ENCODE peak calls at places on chromosomes 5 and 9, in six cellular contexts. G, Z, M, V, A and C are unnamed samples.

GRCh38 chr9:99918134-99918533 is 11.7 kb downstream of the STX17 start:
- DNase-seq in Z (no peak), G (no peak), M (no peak), V (no peak), A (no peak), C (no peak)

GRCh38 chr5:61823796-61824195 is 482.2 kb upstream of the KIF2A start:
- DNase-seq in G (no peak), M (no peak), Z (no peak), V (no peak), A (no peak), C (no peak)

GRCh38 chr9:135375001-135375400 is 104.6 kb upstream of the PPP1R26 start:
- DNase-seq in A (no peak), Z (no peak), V (no peak), M (no peak), G (no peak), C (no peak)

GRCh38 chr9:115098226-115098965 is 19.6 kb downstream of the TNC start:
- DNase-seq in V (no peak), Z (no peak), G (no peak), M (no peak), A (no peak), C (peak; percentile 75)

GRCh38 chr5:55187370-55187769 is 14.4 kb upstream of the CDC20B start:
- DNase-seq in M (no peak), Z (peak; percentile 11), A (no peak), V (no peak), G (no peak), C (peak; percentile 45)

GRCh38 chr9:96566401-96567202 is 53.0 kb downstream of the CDC14B start:
- DNase-seq in M (peak; percentile 89), Z (peak; percentile 74), G (no peak), A (peak; percentile 39), V (peak; percentile 68), C (peak; percentile 91)

GRCh38 chr5:757931-758697 is 26.4 kb downstream of the ZDHHC11B start:
- DNase-seq in A (no peak), G (no peak), Z (peak; percentile 49), V (peak; percentile 86), M (peak; percentile 60), C (peak; percentile 92)

GRCh38 chr5:145660897-145661650 is 174.1 kb downstream of the PRELID2 start:
- DNase-seq in A (no peak), G (peak; percentile 60), V (no peak), M (no peak), Z (no peak), C (no peak)

GRCh38 chr5:178241259-178241658 is 8.7 kb upstream of the PHYKPL start:
- DNase-seq in M (no peak), V (no peak), A (no peak), G (no peak), Z (no peak), C (no peak)

GRCh38 chr9:134329886-134330285 is 3.6 kb downstream of the RXRA start:
- DNase-seq in G (no peak), V (no peak), A (no peak), Z (peak; percentile 53), M (no peak), C (no peak)

GRCh38 chr9:87217056-87217455 is 269.8 kb upstream of the GAS1 start:
- DNase-seq in A (no peak), Z (no peak), G (no peak), M (no peak), V (no peak), C (peak; percentile 52)

GRCh38 chr5:57783693-57784092 is 301.1 kb upstream of the ACTBL2 start:
- DNase-seq in Z (no peak), G (no peak), M (no peak), V (no peak), A (no peak), C (no peak)

GRCh38 chr5:57780306-57780958 is 297.8 kb upstream of the ACTBL2 start:
- DNase-seq in V (no peak), Z (no peak), A (no peak), M (peak; percentile 25), G (peak; percentile 20), C (peak; percentile 35)

GRCh38 chr5:57780959-57781325 is 298.3 kb upstream of the ACTBL2 start:
- DNase-seq in Z (no peak), M (no peak), G (no peak), A (no peak), V (no peak), C (no peak)

GRCh38 chr5:57785946-57786345 is 303.3 kb upstream of the ACTBL2 start:
- DNase-seq in G (no peak), V (no peak), Z (no peak), A (no peak), M (no peak), C (no peak)

GRCh38 chr5:57784106-57784505 is 301.5 kb upstream of the ACTBL2 start:
- DNase-seq in A (no peak), Z (no peak), V (no peak), M (no peak), G (no peak), C (no peak)
- H2BK5ac ChIP-seq in A (no peak overlapping the region), Z (no peak overlapping the region), V (no peak overlapping the region), M (no peak overlapping the region), G (no peak overlapping the region), C (no peak overlapping the region)

GRCh38 chr9:80448996-80449395 is 877.2 kb downstream of the TLE4 start:
- DNase-seq in A (no peak), G (no peak), M (no peak), Z (no peak), V (no peak), C (no peak)
- H2BK15ac ChIP-seq in A (no peak overlapping the region), G (no peak overlapping the region), M (no peak overlapping the region), Z (no peak overlapping the region), V (no peak overlapping the region), C (no peak overlapping the region)

DNA sequence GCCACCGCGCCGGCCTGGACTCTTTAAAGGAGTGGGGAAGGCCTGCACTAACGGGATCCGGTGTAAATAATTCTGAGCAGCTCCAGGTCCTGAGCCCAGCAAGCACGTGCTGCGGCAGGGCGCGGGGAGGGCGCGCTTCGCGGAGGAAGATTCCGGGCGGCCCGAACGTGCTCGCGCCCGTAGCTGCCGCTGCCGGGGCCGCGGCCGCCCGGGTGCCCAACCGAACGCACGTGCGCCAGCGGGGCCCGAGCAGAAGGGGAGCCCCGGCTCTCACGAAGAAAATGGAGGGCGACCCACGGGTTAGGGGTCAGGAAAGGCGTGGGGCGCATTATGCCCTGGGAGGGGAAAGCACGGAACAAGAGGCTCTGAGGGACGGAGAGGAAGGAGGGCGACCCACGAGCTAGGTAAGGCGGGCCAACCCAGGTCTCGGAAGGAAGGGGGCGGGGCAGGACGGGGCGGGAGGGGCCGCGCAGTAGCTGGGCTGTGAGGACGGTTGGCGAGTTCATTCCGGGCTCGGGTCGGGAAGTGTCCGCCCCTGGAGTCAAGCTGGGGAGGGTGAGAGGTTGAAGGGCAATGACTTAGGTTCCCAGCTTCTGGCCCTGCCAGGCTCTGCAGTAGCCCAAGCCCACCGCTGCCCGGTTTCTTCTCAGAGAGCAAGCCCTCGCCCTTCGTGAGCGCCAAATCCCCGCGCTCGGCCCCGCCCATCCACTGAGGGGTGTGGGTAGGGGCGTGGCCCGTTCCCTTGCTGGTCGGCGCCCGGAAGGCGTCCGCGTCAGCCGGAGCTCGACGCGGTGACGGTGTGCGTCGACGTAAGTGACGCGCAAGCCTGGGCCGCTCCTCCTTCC is at the start of gene ZNF131:
- DNase-seq in M (peak; percentile 95), V (peak; percentile 94), Z (peak; percentile 97), G (peak; percentile 98), A (peak; percentile 89), C (peak; percentile 98)
- H2BK5ac ChIP-seq in M (no peak within 1 kb of the TSS), V (peak within 1 kb of the TSS; percentile 87), Z (peak within 1 kb of the TSS; percentile 71), G (peak within 1 kb of the TSS; percentile 80), A (peak within 1 kb of the TSS; percentile 97), C (peak within 1 kb of the TSS; percentile 59)

GRCh38 chr9:19812194-19812593 is 23.4 kb upstream of the SLC24A2 start:
- DNase-seq in Z (no peak), A (no peak), M (no peak), V (no peak), G (no peak), C (no peak)

GRCh38 chr9:19804431-19804830 is 15.6 kb upstream of the SLC24A2 start:
- DNase-seq in M (no peak), G (no peak), V (no peak), Z (no peak), A (no peak), C (no peak)

GRCh38 chr9:19809422-19810269 is 20.8 kb upstream of the SLC24A2 start:
- DNase-seq in Z (no peak), G (no peak), V (no peak), M (no peak), A (no peak), C (no peak)

GRCh38 chr9:19807182-19807892 is 18.5 kb upstream of the SLC24A2 start:
- DNase-seq in V (no peak), G (no peak), Z (no peak), M (no peak), A (no peak), C (no peak)
- H2BK15ac ChIP-seq in V (no peak overlapping the region), G (no peak overlapping the region), Z (no peak overlapping the region), M (no peak overlapping the region), A (no peak overlapping the region), C (no peak overlapping the region)

DNA sequence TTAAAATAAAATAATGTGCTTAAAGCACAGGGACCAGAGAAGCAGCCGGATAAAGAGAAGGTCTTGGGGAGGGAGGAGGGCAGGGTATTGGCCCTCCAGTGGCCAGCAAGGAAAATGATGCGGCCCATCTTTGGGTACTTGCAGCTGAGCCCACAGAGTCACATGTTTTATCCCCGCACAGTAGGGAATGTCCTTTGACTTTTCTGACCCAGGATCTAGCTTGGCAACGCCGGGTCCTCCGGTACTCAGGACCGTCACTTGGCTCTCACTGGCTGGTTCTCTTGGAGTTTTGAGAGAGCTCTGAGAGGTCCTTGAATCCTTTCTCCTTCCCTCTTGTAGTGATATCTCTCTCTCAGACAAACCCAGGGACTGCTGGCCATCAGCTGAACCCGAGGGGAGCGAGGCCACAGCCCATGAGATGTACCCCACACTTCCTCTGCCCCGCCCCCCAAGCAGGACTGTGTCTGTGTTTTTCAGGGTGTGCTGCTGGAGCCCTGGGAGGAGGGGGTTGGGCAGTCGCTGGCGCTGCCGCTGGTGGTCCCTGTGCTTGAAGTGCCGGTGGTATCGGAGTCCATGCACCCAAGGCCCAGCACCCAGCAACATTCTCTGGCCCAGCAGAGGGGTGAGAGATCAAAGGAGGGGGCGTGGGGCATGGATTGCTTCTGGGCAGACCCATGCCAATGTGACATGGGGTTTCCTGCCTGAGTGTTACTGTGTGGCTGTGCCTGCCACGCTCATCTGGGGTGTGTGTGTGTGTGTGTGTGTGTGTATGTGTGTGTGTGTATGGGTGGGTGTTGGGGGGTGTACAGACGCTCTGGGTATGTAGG is 35.5 kb upstream of the HSPA9 start:
- DNase-seq in G (no peak), V (no peak), M (peak; percentile 62), Z (peak; percentile 43), A (no peak), C (peak; percentile 68)
- H2BK5ac ChIP-seq in G (no peak overlapping the region), V (no peak overlapping the region), M (no peak overlapping the region), Z (no peak overlapping the region), A (peak overlapping the region; percentile 76), C (no peak overlapping the region)

GRCh38 chr5:37886207-37886905 is 46.5 kb upstream of the GDNF start:
- DNase-seq in G (no peak), V (peak; percentile 17), M (no peak), Z (no peak), A (no peak), C (no peak)
- H2BK15ac ChIP-seq in G (peak overlapping the region; percentile 17), V (no peak overlapping the region), M (no peak overlapping the region), Z (no peak overlapping the region), A (no peak overlapping the region), C (no peak overlapping the region)

GRCh38 chr9:109118802-109119438 is 827 bp downstream of the TMEM245 start:
- DNase-seq in A (no peak), M (peak; percentile 54), Z (peak; percentile 50), V (peak; percentile 37), G (peak; percentile 15), C (peak; percentile 81)
- H2BK5ac ChIP-seq in A (peak overlapping the region; percentile 57), M (no peak overlapping the region), Z (peak overlapping the region; percentile 9), V (peak overlapping the region; percentile 94), G (peak overlapping the region; percentile 68), C (no peak overlapping the region)

GRCh38 chr9:119501374-119501773 is 132.1 kb upstream of the BRINP1 start:
- DNase-seq in Z (no peak), V (no peak), M (no peak), A (no peak), G (no peak), C (no peak)
- H2BK15ac ChIP-seq in Z (no peak overlapping the region), V (no peak overlapping the region), M (no peak overlapping the region), A (no peak overlapping the region), G (no peak overlapping the region), C (no peak overlapping the region)

GRCh38 chr9:127868278-127868903 is 9.1 kb downstream of the AK1 start:
- DNase-seq in A (no peak), G (no peak), Z (no peak), V (no peak), M (no peak), C (no peak)
- H2BK5ac ChIP-seq in A (no peak overlapping the region), G (no peak overlapping the region), Z (no peak overlapping the region), V (peak overlapping the region; percentile 19), M (no peak overlapping the region), C (no peak overlapping the region)